ENCODE peak calls at places on chromosomes 7 and 10, in nine cellular contexts. E is bronchial epithelial cell; U is HFF-Myc; R is MM.1S; Z is AG09319; A is upper lobe of left lung; X is A549; I is CD4-positive, alpha-beta T cell; D is adrenal gland. W is an unnamed sample.

GRCh38 chr10:99369126-99369525 is 40.0 kb downstream of the CNNM1 start:
- DNase-seq in E (no peak), U (no peak), R (no peak), Z (no peak), A (no peak), X (no peak), I (no peak), D (no peak), W (no peak)

GRCh38 chr7:155979566-155979965 is 167.3 kb upstream of the SHH start:
- DNase-seq in E (no peak), U (no peak), R (no peak), Z (no peak), A (peak; percentile 6), X (no peak), I (no peak), D (no peak), W (no peak)

GRCh38 chr10:113023017-113023416 is 73.0 kb downstream of the TCF7L2 start:
- DNase-seq in E (no peak), U (no peak), R (no peak), Z (no peak), A (peak; percentile 82), X (no peak), I (no peak), D (no peak), W (no peak)

GRCh38 chr7:12089951-12090756 is 120.9 kb upstream of the TMEM106B start:
- DNase-seq in E (no peak), U (no peak), R (no peak), Z (no peak), A (no peak), X (no peak), I (no peak), D (no peak), W (no peak)

GRCh38 chr10:16843252-16843870 is 26.1 kb upstream of the RSU1 start:
- DNase-seq in E (peak; percentile 76), U (peak; percentile 69), R (peak; percentile 80), Z (peak; percentile 72), A (no peak), X (peak; percentile 72), I (no peak), D (no peak), W (no peak)

GRCh38 chr10:104247513-104248146 is 7.1 kb upstream of the GSTO1 start:
- DNase-seq in E (no peak), U (no peak), R (no peak), Z (no peak), A (no peak), X (no peak), I (no peak), D (no peak), W (no peak)

GRCh38 chr7:12017046-12017445 is 185.0 kb upstream of the THSD7A start:
- DNase-seq in E (no peak), U (no peak), R (no peak), Z (no peak), A (no peak), X (no peak), I (no peak), D (no peak), W (no peak)

GRCh38 chr7:101942603-101943210 is 125.3 kb downstream of the CUX1 start:
- DNase-seq in E (peak; percentile 60), U (no peak), R (no peak), Z (no peak), A (no peak), X (no peak), I (no peak), D (no peak), W (no peak)

GRCh38 chr7:78185149-78185745 is 386.7 kb downstream of the PHTF2 start:
- DNase-seq in E (no peak), U (no peak), R (no peak), Z (no peak), A (no peak), X (no peak), I (no peak), D (no peak), W (no peak)

GRCh38 chr10:34666008-34666700 is 148.9 kb downstream of the PARD3 start:
- DNase-seq in E (peak; percentile 91), U (peak; percentile 82), R (peak; percentile 85), Z (peak; percentile 82), A (peak; percentile 71), X (peak; percentile 93), I (no peak), D (peak; percentile 42), W (no peak)

GRCh38 chr7:150307129-150307528 is 16.0 kb upstream of the LRRC61 start:
- DNase-seq in E (no peak), U (no peak), R (no peak), Z (no peak), A (no peak), X (no peak), I (no peak), D (no peak), W (no peak)

GRCh38 chr7:99311702-99312101 is 14.0 kb upstream of the ARPC1A start:
- DNase-seq in E (peak; percentile 34), U (no peak), R (no peak), Z (no peak), A (no peak), X (no peak), I (no peak), D (no peak), W (no peak)

GRCh38 chr7:99314504-99314903 is 11.2 kb upstream of the ARPC1A start:
- DNase-seq in E (peak; percentile 71), U (no peak), R (no peak), Z (no peak), A (no peak), X (peak; percentile 20), I (no peak), D (no peak), W (peak; percentile 78)

GRCh38 chr7:99312316-99313203 is 13.1 kb upstream of the ARPC1A start:
- DNase-seq in E (peak; percentile 57), U (peak; percentile 38), R (peak; percentile 74), Z (peak; percentile 34), A (peak; percentile 64), X (peak; percentile 61), I (peak; percentile 65), D (peak; percentile 76), W (peak; percentile 85)

GRCh38 chr7:99310004-99310403 is 15.7 kb upstream of the ARPC1A start:
- DNase-seq in E (no peak), U (no peak), R (no peak), Z (no peak), A (no peak), X (no peak), I (no peak), D (no peak), W (no peak)

DNA sequence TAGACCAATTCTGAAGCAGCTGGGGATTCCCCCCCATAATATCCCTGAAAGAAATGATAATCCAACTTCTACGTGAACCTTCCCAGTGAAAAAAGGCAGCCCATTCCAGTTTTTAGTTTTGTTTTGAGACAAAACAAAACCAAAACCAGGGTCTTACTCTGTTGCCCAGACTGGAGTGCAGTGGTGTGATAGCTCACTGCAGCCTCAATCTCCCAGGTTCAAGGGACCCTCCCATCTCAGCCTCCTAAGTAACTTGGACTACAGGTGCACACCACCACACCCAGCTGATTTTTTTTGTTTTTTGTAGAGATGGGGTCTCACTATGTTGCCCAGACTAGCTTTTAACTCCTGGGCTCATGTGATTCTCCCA is 12.5 kb upstream of the ARPC1A start:
- DNase-seq in E (no peak), U (no peak), R (peak; percentile 42), Z (no peak), A (no peak), X (no peak), I (no peak), D (no peak), W (no peak)
- TF ChIP-seq CTCF in E (no peak), U (no peak), R (no peak), Z (no peak), A (no peak), X (no peak), I (peak; percentile 48), D (peak; percentile 32), W (peak; percentile 15)

DNA sequence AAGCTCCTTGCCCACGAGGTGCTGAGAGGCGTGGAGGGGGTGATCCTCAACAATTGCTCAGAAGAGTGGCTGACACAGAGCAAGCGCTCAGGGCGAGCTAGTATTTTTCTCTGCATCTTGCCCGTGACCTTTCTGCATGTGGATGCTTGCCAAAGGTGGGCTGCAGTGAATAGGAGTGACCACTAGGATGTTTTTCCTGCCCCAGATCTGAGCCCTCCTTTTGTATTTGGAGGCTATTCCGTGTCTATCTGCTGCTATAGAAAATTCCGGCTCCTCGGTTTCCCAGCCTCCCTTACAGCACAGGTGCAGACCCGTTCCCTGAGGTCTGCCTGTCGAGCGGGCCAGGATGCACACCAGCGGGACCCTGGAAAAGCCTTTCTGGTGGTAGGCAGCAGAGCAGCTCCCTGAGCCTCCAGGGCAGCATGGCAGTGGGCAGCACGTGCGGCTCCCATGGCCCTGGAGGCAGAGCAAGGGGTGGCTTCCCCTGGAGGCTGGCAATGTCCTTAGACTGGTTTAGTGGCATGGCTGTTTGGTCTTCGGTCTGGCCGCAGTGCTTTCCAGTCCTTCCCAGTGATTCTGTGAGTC is 145.1 kb upstream of the PCBD1 start:
- DNase-seq in E (no peak), U (no peak), R (no peak), Z (no peak), A (no peak), X (no peak), I (no peak), D (no peak), W (no peak)
- TF ChIP-seq CTCF in E (no peak), U (no peak), R (no peak), Z (no peak), A (no peak), X (no peak), I (no peak), D (no peak), W (no peak)

DNA sequence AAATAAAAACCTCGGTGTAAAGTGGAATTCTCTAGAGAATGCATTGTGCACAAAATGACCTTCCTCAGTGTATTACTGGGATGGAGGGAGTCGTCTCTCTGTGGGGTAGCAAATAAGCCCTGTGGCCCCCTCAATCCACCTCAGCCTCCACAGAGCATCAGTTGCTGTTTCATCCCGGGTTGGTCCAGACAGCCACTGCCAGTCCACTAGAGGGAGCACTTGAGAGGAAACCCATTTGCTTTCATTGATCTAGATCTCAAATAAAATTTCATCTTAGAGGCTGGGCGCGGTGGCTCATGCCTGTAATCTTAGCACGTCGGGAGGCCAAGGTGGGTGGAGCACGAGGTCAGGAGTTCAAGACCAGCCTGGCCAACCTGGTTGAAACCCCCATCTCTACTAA is 1128.7 kb downstream of the CNTNAP2 start:
- DNase-seq in E (peak; percentile 12), U (no peak), R (peak; percentile 74), Z (no peak), A (peak; percentile 23), X (peak; percentile 44), I (no peak), D (peak; percentile 33), W (peak; percentile 37)
- TF ChIP-seq CTCF in E (peak; percentile 59), U (peak; percentile 56), R (peak; percentile 89), Z (peak; percentile 64), A (no peak), X (peak; percentile 38), I (no peak), D (peak; percentile 58), W (peak; percentile 49)

DNA sequence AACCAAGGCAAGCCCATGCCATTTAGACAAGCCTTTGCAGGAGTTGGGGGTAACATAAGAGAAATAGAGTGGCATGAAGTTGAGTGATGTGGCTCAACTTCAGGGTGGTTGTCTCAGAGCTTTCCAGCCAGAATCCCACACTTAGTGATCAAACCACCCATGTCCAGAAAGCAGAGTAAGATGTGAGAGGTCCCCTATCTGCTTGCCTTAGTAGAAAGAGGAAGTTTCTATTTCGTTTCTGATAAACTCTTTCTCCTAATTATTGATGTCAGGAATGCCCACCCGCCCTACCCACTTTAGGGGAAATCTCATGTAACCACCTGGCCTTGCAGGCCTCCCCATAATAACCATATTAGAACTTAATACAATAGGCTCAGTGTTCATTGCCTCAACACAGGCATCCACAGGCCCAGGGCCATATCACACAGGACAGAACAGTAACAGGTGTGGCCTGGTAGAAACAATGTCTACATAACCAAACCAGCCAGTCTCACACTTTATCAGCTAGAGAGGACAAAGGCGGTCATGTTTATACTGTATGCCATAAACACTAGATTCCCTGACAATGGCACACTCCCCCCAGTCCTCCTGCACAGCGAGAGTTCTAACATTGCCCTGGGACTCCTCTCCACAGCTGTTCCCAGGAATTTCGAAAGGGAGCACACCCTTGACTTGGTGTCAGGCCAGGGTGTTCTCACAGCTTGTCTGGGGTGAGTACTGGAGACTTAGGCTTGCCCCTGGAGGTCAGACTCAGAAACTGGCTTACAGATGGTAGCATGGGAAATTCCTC is 364.4 kb downstream of the CXCL12 start:
- DNase-seq in E (no peak), U (no peak), R (no peak), Z (no peak), A (no peak), X (no peak), I (no peak), D (no peak), W (no peak)
- TF ChIP-seq CTCF in E (no peak), U (no peak), R (no peak), Z (no peak), A (no peak), X (no peak), I (no peak), D (no peak), W (no peak)

W was measured in activated CD8-positive, alpha-beta T cell treated with anti-CD3 and anti-CD28 coated beads for 36 hours.